ENCODE peak calls at places on chromosomes 4 and X, in six cellular contexts. P is vagina, W is spleen, G is stomach, X is HCT116, R is endothelial cell of umbilical vein. A is an unnamed sample.

GRCh38 chrX:13283512-13283911 is 36.3 kb downstream of the ATXN3L start:
- DNase-seq in G (no peak), X (no peak), R (no peak), W (no peak), P (no peak), A (no peak)

GRCh38 chrX:55867254-55867653 is 149.7 kb downstream of the RRAGB start:
- DNase-seq in R (no peak), P (no peak), W (no peak), X (no peak), G (no peak), A (no peak)

GRCh38 chr4:139651282-139652194 is 14.1 kb upstream of the MGST2 start:
- DNase-seq in P (no peak), G (peak; percentile 84), X (peak; percentile 77), W (peak; percentile 89), R (peak; percentile 82), A (peak; percentile 72)

GRCh38 chrX:150100261-150100660 is 162.0 kb upstream of the EOLA2 start:
- DNase-seq in P (peak; percentile 34), G (no peak), X (no peak), R (no peak), W (no peak), A (no peak)

GRCh38 chr4:117096462-117096861 is 11.1 kb upstream of the TRAM1L1 start:
- DNase-seq in R (no peak), G (no peak), W (no peak), X (no peak), P (no peak), A (no peak)

GRCh38 chr4:152357206-152357605 is 178.7 kb downstream of the FBXW7 start:
- DNase-seq in P (no peak), X (no peak), W (no peak), R (no peak), G (no peak), A (no peak)

GRCh38 chr4:40003986-40004385 is 26.3 kb upstream of the PDS5A start:
- DNase-seq in R (no peak), W (no peak), X (no peak), G (no peak), P (no peak), A (no peak)

GRCh38 chrX:30561191-30561590 is 16.4 kb downstream of the TASL start:
- DNase-seq in R (no peak), P (no peak), X (no peak), G (no peak), W (no peak), A (no peak)

GRCh38 chr4:337932-338758 is 531 bp downstream of the ZNF141 start:
- DNase-seq in G (peak; percentile 40), R (no peak), X (no peak), W (peak; percentile 91), P (no peak), A (peak; percentile 7)

GRCh38 chrX:20500949-20501348 is 234.2 kb upstream of the RPS6KA3 start:
- DNase-seq in R (no peak), P (no peak), X (no peak), G (no peak), W (no peak), A (no peak)

GRCh38 chr4:1290165-1290977 is 680 bp downstream of the MAEA start:
- DNase-seq in P (no peak), W (peak; percentile 76), R (peak; percentile 23), G (peak; percentile 64), X (no peak), A (no peak)

GRCh38 chrX:154096140-154097002 is 1.1 kb downstream of the MECP2 start:
- DNase-seq in G (no peak), P (no peak), W (no peak), R (no peak), X (no peak), A (no peak)

GRCh38 chr4:71186566-71187398 is 152.0 kb upstream of the SLC4A4 start:
- DNase-seq in W (peak; percentile 84), G (peak; percentile 71), X (no peak), P (no peak), R (peak; percentile 28), A (peak; percentile 67)

GRCh38 chr4:56511098-56511497 is 5.5 kb downstream of the ARL9 start:
- DNase-seq in W (no peak), X (no peak), R (no peak), G (no peak), P (no peak), A (peak; percentile 51)

GRCh38 chr4:14368391-14368790 is 633.9 kb upstream of the CPEB2 start:
- DNase-seq in P (no peak), R (no peak), W (no peak), G (no peak), X (no peak), A (no peak)

GRCh38 chrX:137215467-137215866 is 181.7 kb upstream of the GPR101 start:
- DNase-seq in X (no peak), G (no peak), W (no peak), R (no peak), P (no peak), A (no peak)

GRCh38 chr4:83605216-83605615 is 69.3 kb downstream of the GPAT3 start:
- DNase-seq in R (no peak), G (no peak), P (no peak), X (no peak), W (no peak), A (no peak)

GRCh38 chr4:123284166-123284565 is 112.4 kb upstream of the SPRY1 start:
- DNase-seq in R (peak; percentile 58), G (no peak), W (no peak), P (no peak), X (no peak), A (no peak)

GRCh38 chr4:55348436-55348835 is 2.4 kb downstream of the SRD5A3 start:
- DNase-seq in P (no peak), X (no peak), R (no peak), W (no peak), G (no peak), A (no peak)

GRCh38 chr4:55346851-55347255 is 811 bp downstream of the SRD5A3 start:
- DNase-seq in R (no peak), X (no peak), W (peak; percentile 78), G (no peak), P (no peak), A (no peak)

GRCh38 chr4:55345054-55345453 is 988 bp upstream of the SRD5A3 start:
- DNase-seq in R (no peak), W (no peak), P (no peak), X (no peak), G (no peak), A (no peak)

GRCh38 chr4:55347610-55348228 is 1.7 kb downstream of the SRD5A3 start:
- DNase-seq in R (no peak), P (no peak), X (no peak), W (no peak), G (no peak), A (no peak)

GRCh38 chr4:55345980-55346850 is at the start of gene SRD5A3:
- DNase-seq in W (peak; percentile 97), X (peak; percentile 63), G (peak; percentile 88), P (no peak), R (peak; percentile 85), A (peak; percentile 78)
- TF ChIP-seq POLR2A in W (no peak), X (peak; percentile 86), G (no peak), P (no peak), R (peak; percentile 69), A (peak; percentile 28)

GRCh38 chr4:2535386-2536192 is 858 bp upstream of the FAM193A start:
- DNase-seq in W (peak; percentile 93), G (peak; percentile 35), X (no peak), R (no peak), P (peak; percentile 90), A (peak; percentile 12)
- TF ChIP-seq POLR2AphosphoS5 in W (no peak), G (no peak), X (no peak), R (peak; percentile 71), P (no peak), A (no peak)

GRCh38 chr4:151329217-151330007 is 4.0 kb upstream of the SH3D19 start:
- DNase-seq in G (no peak), W (no peak), X (no peak), R (no peak), P (no peak), A (no peak)

GRCh38 chr4:151324449-151325319 is 721 bp downstream of the SH3D19 start:
- DNase-seq in G (peak; percentile 48), P (peak; percentile 86), R (peak; percentile 68), W (no peak), X (peak; percentile 90), A (peak; percentile 40)

GRCh38 chr4:151324124-151324448 is 1.3 kb downstream of the SH3D19 start:
- DNase-seq in R (no peak), X (no peak), P (no peak), G (no peak), W (no peak), A (no peak)

GRCh38 chr4:151322565-151322964 is 2.8 kb downstream of the SH3D19 start:
- DNase-seq in X (no peak), W (no peak), R (no peak), P (no peak), G (no peak), A (peak; percentile 25)

DNA sequence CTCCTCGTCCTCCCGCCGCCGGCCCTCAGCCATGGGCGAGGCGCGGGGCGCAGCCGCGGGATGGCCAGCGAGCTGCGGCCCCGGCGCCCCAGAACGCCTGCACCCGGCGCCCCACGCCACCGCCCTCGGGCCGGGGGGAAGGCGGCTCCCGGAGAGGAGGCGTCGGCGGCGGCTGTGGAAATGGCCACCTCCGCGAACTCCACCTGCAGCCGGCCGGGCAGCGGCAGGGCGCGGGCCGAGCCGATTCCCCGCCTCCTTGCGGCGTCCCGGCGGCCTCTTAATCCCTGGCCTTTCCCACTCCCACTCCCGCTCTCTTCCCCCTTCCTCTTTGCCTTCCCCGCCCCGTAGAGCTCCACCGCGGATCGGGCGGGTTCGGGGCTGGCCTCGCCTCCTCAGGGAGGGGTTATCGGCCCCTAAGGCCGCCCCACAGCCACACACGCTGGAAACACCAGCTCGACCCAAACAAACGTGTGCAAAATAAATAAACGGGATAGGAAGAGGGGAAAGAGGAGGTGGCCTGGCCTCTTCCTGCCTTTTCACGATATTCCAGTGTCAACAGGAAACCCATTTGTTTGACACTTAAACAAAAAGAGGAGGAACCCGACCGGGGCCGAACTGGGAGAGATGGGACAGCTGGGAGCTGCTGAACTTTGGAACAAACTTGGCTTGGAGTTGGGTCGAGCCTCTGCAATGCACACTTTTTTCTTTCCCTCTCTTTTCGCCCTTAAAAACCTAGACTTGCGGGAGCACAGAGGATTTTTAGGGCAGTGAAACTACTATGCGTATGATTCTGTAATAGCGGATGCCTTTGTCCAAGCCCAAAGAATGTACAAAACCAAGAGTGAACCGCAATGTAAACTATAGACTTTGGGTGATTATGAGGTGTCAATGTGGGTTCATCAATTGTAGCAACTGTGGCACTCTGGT is at the start of gene SH3D19:
- DNase-seq in W (peak; percentile 80), X (peak; percentile 68), G (peak; percentile 75), P (no peak), R (peak; percentile 91), A (peak; percentile 58)
- TF ChIP-seq POLR2A in W (no peak), X (no peak), G (no peak), P (no peak), R (peak; percentile 30), A (peak; percentile 74)

GRCh38 chr4:183398298-183399129 is 45.9 kb upstream of the CDKN2AIP start:
- DNase-seq in G (peak; percentile 74), P (no peak), X (no peak), R (peak; percentile 79), W (peak; percentile 93), A (peak; percentile 52)

GRCh38 chr4:183401473-183401872 is 43.0 kb upstream of the CDKN2AIP start:
- DNase-seq in P (no peak), G (no peak), X (no peak), R (no peak), W (no peak), A (no peak)

GRCh38 chr4:183399616-183400015 is 44.8 kb upstream of the CDKN2AIP start:
- DNase-seq in G (no peak), W (no peak), R (no peak), P (no peak), X (no peak), A (no peak)

GRCh38 chr4:183399166-183399565 is 45.3 kb upstream of the CDKN2AIP start:
- DNase-seq in G (no peak), X (no peak), P (no peak), R (no peak), W (no peak), A (no peak)

GRCh38 chr4:183400035-183400434 is 44.4 kb upstream of the CDKN2AIP start:
- DNase-seq in G (no peak), P (no peak), W (no peak), X (no peak), R (no peak), A (no peak)
- TF ChIP-seq POLR2AphosphoS5 in G (no peak), P (no peak), W (no peak), X (no peak), R (no peak), A (no peak)

A was measured in prostate gland.